ENCODE peak calls at places on chromosomes 2 and 18, in eight cellular contexts. M is sciatic nerve; Y is mesothelial cell of epicardium; O is natural killer cell; A is H7; H is activated CD4-positive, alpha-beta T cell treated with anti-CD3 and anti-CD28 coated beads for 1 hour; I is NCI-H1092; D is iris pigment epithelial cell. U is an unnamed sample.

GRCh38 chr2:100887713-100888112 is 67.8 kb downstream of the NPAS2 start:
- DNase-seq in M (no peak), Y (no peak), O (no peak), A (no peak), H (no peak), I (no peak), D (no peak), U (no peak)

GRCh38 chr2:129912066-129912820 is 67.2 kb upstream of the RAB6C start:
- DNase-seq in M (no peak), Y (peak), O (no peak), A (peak), H (no peak), I (no peak), D (no peak), U (no peak)

GRCh38 chr2:164953279-164953678 is 2.0 kb downstream of the SLC38A11 start:
- DNase-seq in M (no peak), Y (no peak), O (no peak), A (no peak), H (no peak), I (no peak), D (no peak), U (no peak)

GRCh38 chr2:98445167-98445522 is 487 bp downstream of the INPP4A start:
- DNase-seq in M (no peak), Y (peak), O (no peak), A (no peak), H (no peak), I (no peak), D (no peak), U (no peak)

GRCh38 chr2:60385648-60386047 is 167.8 kb downstream of the BCL11A start:
- DNase-seq in M (no peak), Y (no peak), O (no peak), A (no peak), H (no peak), I (no peak), D (peak), U (no peak)

GRCh38 chr2:24822049-24822706 is 29.0 kb downstream of the CENPO start:
- DNase-seq in M (peak), Y (no peak), O (no peak), A (peak), H (no peak), I (no peak), D (no peak), U (peak)

GRCh38 chr18:12750076-12750707 is 47.4 kb downstream of the PSMG2 start:
- DNase-seq in M (peak), Y (no peak), O (no peak), A (no peak), H (no peak), I (no peak), D (no peak), U (no peak)

GRCh38 chr2:237517990-237518389 is 30.9 kb downstream of the MLPH start:
- DNase-seq in M (no peak), Y (no peak), O (no peak), A (no peak), H (no peak), I (no peak), D (no peak), U (no peak)

GRCh38 chr2:37526323-37526722 is 145.1 kb downstream of the CDC42EP3 start:
- DNase-seq in M (no peak), Y (no peak), O (no peak), A (no peak), H (no peak), I (no peak), D (no peak), U (no peak)

GRCh38 chr18:77470836-77471413 is 221.3 kb downstream of the GALR1 start:
- DNase-seq in M (no peak), Y (no peak), O (no peak), A (peak), H (no peak), I (no peak), D (no peak), U (peak)

GRCh38 chr18:48295586-48296311 is 113.4 kb downstream of the ZBTB7C start:
- DNase-seq in M (peak), Y (peak), O (no peak), A (peak), H (no peak), I (peak), D (peak), U (peak)

GRCh38 chr2:14831458-14831857 is 198.9 kb downstream of the LRATD1 start:
- DNase-seq in M (no peak), Y (no peak), O (no peak), A (no peak), H (no peak), I (no peak), D (peak), U (no peak)

GRCh38 chr2:140683658-140684057 is 1447.2 kb downstream of the LRP1B start:
- DNase-seq in M (no peak), Y (no peak), O (no peak), A (no peak), H (no peak), I (no peak), D (no peak), U (no peak)

GRCh38 chr2:237726401-237726830 is 72.2 kb upstream of the RBM44 start:
- DNase-seq in M (no peak), Y (no peak), O (no peak), A (no peak), H (no peak), I (peak), D (peak), U (peak)

GRCh38 chr18:47594621-47595086 is 335.8 kb downstream of the SMAD2 start:
- DNase-seq in M (no peak), Y (no peak), O (no peak), A (no peak), H (no peak), I (peak), D (no peak), U (no peak)

GRCh38 chr2:215723011-215723410 is 287.1 kb upstream of the FN1 start:
- DNase-seq in M (no peak), Y (no peak), O (no peak), A (no peak), H (no peak), I (no peak), D (peak), U (peak)

GRCh38 chr18:78073275-78073674 is 823.6 kb downstream of the GALR1 start:
- DNase-seq in M (no peak), Y (no peak), O (no peak), A (no peak), H (no peak), I (no peak), D (no peak), U (no peak)

GRCh38 chr2:138415891-138416494 is 85.6 kb upstream of the SPOPL start:
- DNase-seq in M (no peak), Y (no peak), O (no peak), A (no peak), H (no peak), I (no peak), D (peak), U (peak)

GRCh38 chr2:8457092-8457481 is 224.8 kb upstream of the ID2 start:
- DNase-seq in M (no peak), Y (no peak), O (no peak), A (peak), H (no peak), I (no peak), D (no peak), U (no peak)

GRCh38 chr2:239295377-239296019 is 105.3 kb downstream of the HDAC4 start:
- DNase-seq in M (no peak), Y (no peak), O (no peak), A (peak), H (no peak), I (no peak), D (no peak), U (no peak)

GRCh38 chr18:61743775-61744531 is 148.9 kb downstream of the RNF152 start:
- DNase-seq in M (no peak), Y (no peak), O (no peak), A (no peak), H (no peak), I (no peak), D (peak), U (peak)

GRCh38 chr2:55231546-55232083 is 478 bp downstream of the CLHC1 start:
- DNase-seq in M (no peak), Y (no peak), O (no peak), A (peak), H (no peak), I (no peak), D (peak), U (peak)

GRCh38 chr2:205748660-205749059 is 66.4 kb downstream of the NRP2 start:
- DNase-seq in M (no peak), Y (no peak), O (no peak), A (peak), H (no peak), I (no peak), D (peak), U (no peak)

GRCh38 chr2:41989503-41990180 is 58.2 kb upstream of the PKDCC start:
- DNase-seq in M (no peak), Y (no peak), O (no peak), A (no peak), H (no peak), I (no peak), D (peak), U (peak)

GRCh38 chr2:159090514-159091201 is 122.2 kb downstream of the TANC1 start:
- DNase-seq in M (no peak), Y (no peak), O (no peak), A (no peak), H (no peak), I (no peak), D (peak), U (peak)

GRCh38 chr2:178848335-178848734 is 41.1 kb upstream of the TTN start:
- DNase-seq in M (no peak), Y (no peak), O (no peak), A (no peak), H (no peak), I (no peak), D (no peak), U (no peak)

GRCh38 chr2:200172944-200173481 is 133.5 kb upstream of the SPATS2L start:
- DNase-seq in M (no peak), Y (no peak), O (no peak), A (no peak), H (no peak), I (no peak), D (peak), U (peak)

GRCh38 chr2:77649856-77650255 is 127.7 kb upstream of the LRRTM4 start:
- DNase-seq in M (no peak), Y (no peak), O (no peak), A (no peak), H (no peak), I (no peak), D (no peak), U (no peak)

GRCh38 chr18:47968006-47968676 is 37.7 kb upstream of the SMAD2 start:
- DNase-seq in M (no peak), Y (no peak), O (no peak), A (no peak), H (no peak), I (peak), D (peak), U (peak)

GRCh38 chr2:138112536-138112935 is 148.3 kb downstream of the HNMT start:
- DNase-seq in M (no peak), Y (no peak), O (no peak), A (no peak), H (no peak), I (no peak), D (peak), U (peak)

GRCh38 chr18:58955738-58956137 is 91.1 kb downstream of the ZNF532 start:
- DNase-seq in M (no peak), Y (no peak), O (no peak), A (no peak), H (no peak), I (no peak), D (no peak), U (no peak)

GRCh38 chr2:3457524-3458395 is 61.6 kb downstream of the ADI1 start:
- DNase-seq in M (no peak), Y (no peak), O (no peak), A (peak), H (no peak), I (no peak), D (no peak), U (no peak)

GRCh38 chr2:118854507-118855300 is 7.3 kb upstream of the EN1 start:
- DNase-seq in M (no peak), Y (peak), O (no peak), A (peak), H (peak), I (no peak), D (no peak), U (no peak)

GRCh38 chr18:9971313-9971920 is 57.6 kb downstream of the VAPA start:
- DNase-seq in M (peak), Y (peak), O (peak), A (peak), H (peak), I (peak), D (peak), U (peak)

U was measured in choroid plexus epithelial cell.